ENCODE peak calls at places on chromosomes 7 and 10, in four cellular contexts. A, W, D and R are unnamed samples.

GRCh38 chr7:27064681-27065080 is 31.1 kb downstream of the HOXA1 start:
- DNase-seq in A (no peak), W (no peak), D (no peak), R (no peak)

GRCh38 chr7:115096262-115096661 is 174.4 kb downstream of the MDFIC start:
- DNase-seq in A (no peak), W (no peak), D (no peak), R (no peak)

GRCh38 chr10:123297175-123297574 is 143.0 kb downstream of the BUB3 start:
- DNase-seq in A (no peak), W (no peak), D (no peak), R (no peak)

GRCh38 chr10:32891261-32891660 is 66.8 kb downstream of the ITGB1 start:
- DNase-seq in A (no peak), W (no peak), D (no peak), R (no peak)

GRCh38 chr10:77305650-77306632 is 331.7 kb downstream of the KCNMA1 start:
- DNase-seq in A (no peak), W (no peak), D (no peak), R (no peak)

GRCh38 chr10:124568339-124568738 is 106.7 kb downstream of the LHPP start:
- DNase-seq in A (no peak), W (no peak), D (no peak), R (peak)

GRCh38 chr10:97921581-97922377 is 72.1 kb downstream of the GOLGA7B start:
- DNase-seq in A (no peak), W (no peak), D (no peak), R (no peak)

GRCh38 chr10:3904419-3904975 is 119.5 kb upstream of the KLF6 start:
- DNase-seq in A (no peak), W (no peak), D (no peak), R (no peak)

GRCh38 chr7:20146461-20146860 is 70.7 kb downstream of the MACC1 start:
- DNase-seq in A (no peak), W (no peak), D (no peak), R (no peak)

GRCh38 chr10:84204122-84204521 is 9.8 kb downstream of the CDHR1 start:
- DNase-seq in A (no peak), W (no peak), D (no peak), R (no peak)

GRCh38 chr10:119199231-119199992 is 8.0 kb upstream of the GRK5 start:
- DNase-seq in A (no peak), W (peak), D (peak), R (peak)

GRCh38 chr7:81845628-81846259 is 75.9 kb upstream of the HGF start:
- DNase-seq in A (no peak), W (no peak), D (peak), R (no peak)

GRCh38 chr10:107814865-107815487 is 650.5 kb upstream of the SORCS1 start:
- DNase-seq in A (no peak), W (no peak), D (no peak), R (peak)